ENCODE peak calls at places on chromosomes 1 and 21, in five cellular contexts. One of them, this sample, is unnamed.

GRCh38 chr1:210920258-210920657 is 213.7 kb downstream of the KCNH1 start:
- DNase-seq in OCI-LY7: no peak
- DNase-seq in mesendoderm: no peak
- DNase-seq in SJSA1: no peak
- DNase-seq in A673: no peak
- DNase-seq in this sample: no peak

GRCh38 chr21:33972539-33972938 is 56.9 kb upstream of the ATP5PO start:
- DNase-seq in OCI-LY7: no peak
- DNase-seq in mesendoderm: no peak
- DNase-seq in SJSA1: no peak
- DNase-seq in A673: no peak
- DNase-seq in this sample: no peak

GRCh38 chr1:40895601-40896000 is 33.4 kb upstream of the CITED4 start:
- DNase-seq in OCI-LY7: no peak
- DNase-seq in mesendoderm: no peak
- DNase-seq in SJSA1: no peak
- DNase-seq in A673: no peak
- DNase-seq in this sample: no peak

GRCh38 chr1:194813109-194813508 is 1626.7 kb upstream of the B3GALT2 start:
- DNase-seq in OCI-LY7: no peak
- DNase-seq in mesendoderm: no peak
- DNase-seq in SJSA1: no peak
- DNase-seq in A673: no peak
- DNase-seq in this sample: no peak

GRCh38 chr21:39150316-39150715 is 32.9 kb downstream of the PSMG1 start:
- DNase-seq in OCI-LY7: no peak
- DNase-seq in mesendoderm: no peak
- DNase-seq in SJSA1: no peak
- DNase-seq in A673: no peak
- DNase-seq in this sample: no peak

GRCh38 chr1:173997796-173998195 is 24.4 kb downstream of the RC3H1 start:
- DNase-seq in OCI-LY7: no peak
- DNase-seq in mesendoderm: no peak
- DNase-seq in SJSA1: no peak
- DNase-seq in A673: no peak
- DNase-seq in this sample: no peak

GRCh38 chr1:153355445-153356071 is 2.1 kb upstream of the S100A9 start:
- DNase-seq in OCI-LY7: peak; percentile 52
- DNase-seq in mesendoderm: peak; percentile 90
- DNase-seq in SJSA1: peak; percentile 46
- DNase-seq in A673: peak; percentile 76
- DNase-seq in this sample: peak; percentile 95

GRCh38 chr1:108892356-108893140 is 15.8 kb downstream of the GPSM2 start:
- DNase-seq in OCI-LY7: no peak
- DNase-seq in mesendoderm: no peak
- DNase-seq in SJSA1: no peak
- DNase-seq in A673: no peak
- DNase-seq in this sample: no peak

GRCh38 chr1:151133339-151133761 is 13.1 kb downstream of the SEMA6C start:
- DNase-seq in OCI-LY7: no peak
- DNase-seq in mesendoderm: peak; percentile 70
- DNase-seq in SJSA1: no peak
- DNase-seq in A673: no peak
- DNase-seq in this sample: no peak

GRCh38 chr1:61042679-61043009 is 39.7 kb upstream of the NFIA start:
- DNase-seq in OCI-LY7: no peak
- DNase-seq in mesendoderm: no peak
- DNase-seq in SJSA1: no peak
- DNase-seq in A673: no peak
- DNase-seq in this sample: no peak

GRCh38 chr1:24964811-24965570 is 34.9 kb upstream of the RUNX3 start:
- DNase-seq in OCI-LY7: peak; percentile 91
- DNase-seq in mesendoderm: peak; percentile 36
- DNase-seq in SJSA1: peak; percentile 93
- DNase-seq in A673: no peak
- DNase-seq in this sample: peak; percentile 65

GRCh38 chr1:236530286-236530685 is 6.5 kb downstream of the LGALS8 start:
- DNase-seq in OCI-LY7: no peak
- DNase-seq in mesendoderm: no peak
- DNase-seq in SJSA1: no peak
- DNase-seq in A673: no peak
- DNase-seq in this sample: no peak

GRCh38 chr1:113456967-113457366 is 66.7 kb downstream of the MAGI3 start:
- DNase-seq in OCI-LY7: no peak
- DNase-seq in mesendoderm: peak; percentile 6
- DNase-seq in SJSA1: peak; percentile 87
- DNase-seq in A673: peak; percentile 66
- DNase-seq in this sample: no peak

GRCh38 chr1:199946305-199947155 is 81.0 kb upstream of the NR5A2 start:
- DNase-seq in OCI-LY7: no peak
- DNase-seq in mesendoderm: no peak
- DNase-seq in SJSA1: no peak
- DNase-seq in A673: peak; percentile 64
- DNase-seq in this sample: no peak

GRCh38 chr1:32761253-32761877 is 55.8 kb downstream of the YARS1 start:
- DNase-seq in OCI-LY7: no peak
- DNase-seq in mesendoderm: peak; percentile 77
- DNase-seq in SJSA1: no peak
- DNase-seq in A673: peak; percentile 35
- DNase-seq in this sample: no peak

GRCh38 chr1:22342734-22343191 is 108.9 kb upstream of the ZBTB40 start:
- DNase-seq in OCI-LY7: no peak
- DNase-seq in mesendoderm: no peak
- DNase-seq in SJSA1: no peak
- DNase-seq in A673: no peak
- DNase-seq in this sample: no peak

GRCh38 chr1:204858381-204858821 is 12.3 kb upstream of the NFASC start:
- DNase-seq in OCI-LY7: no peak
- DNase-seq in mesendoderm: no peak
- DNase-seq in SJSA1: no peak
- DNase-seq in A673: no peak
- DNase-seq in this sample: no peak

GRCh38 chr1:151759241-151759640 is 4.1 kb downstream of the MRPL9 start:
- DNase-seq in OCI-LY7: no peak
- DNase-seq in mesendoderm: no peak
- DNase-seq in SJSA1: no peak
- DNase-seq in A673: no peak
- DNase-seq in this sample: no peak

GRCh38 chr1:22291494-22291893 is 148.6 kb upstream of the WNT4 start:
- DNase-seq in OCI-LY7: no peak
- DNase-seq in mesendoderm: no peak
- DNase-seq in SJSA1: peak; percentile 19
- DNase-seq in A673: no peak
- DNase-seq in this sample: no peak

GRCh38 chr21:43692949-43693348 is 26.0 kb upstream of the PDXK start:
- DNase-seq in OCI-LY7: no peak
- DNase-seq in mesendoderm: no peak
- DNase-seq in SJSA1: no peak
- DNase-seq in A673: no peak
- DNase-seq in this sample: no peak

GRCh38 chr1:51877434-51878306 is 857 bp downstream of the NRDC start:
- DNase-seq in OCI-LY7: peak; percentile 7
- DNase-seq in mesendoderm: peak; percentile 57
- DNase-seq in SJSA1: peak; percentile 45
- DNase-seq in A673: peak; percentile 67
- DNase-seq in this sample: no peak

GRCh38 chr1:229108598-229109201 is 162.2 kb upstream of the RAB4A start:
- DNase-seq in OCI-LY7: peak; percentile 62
- DNase-seq in mesendoderm: no peak
- DNase-seq in SJSA1: no peak
- DNase-seq in A673: no peak
- DNase-seq in this sample: no peak

GRCh38 chr1:86776108-86776507 is 71.7 kb downstream of the SH3GLB1 start:
- DNase-seq in OCI-LY7: no peak
- DNase-seq in mesendoderm: no peak
- DNase-seq in SJSA1: no peak
- DNase-seq in A673: no peak
- DNase-seq in this sample: no peak

GRCh38 chr1:170153417-170153816 is 7.7 kb downstream of the NTMT2 start:
- DNase-seq in OCI-LY7: no peak
- DNase-seq in mesendoderm: no peak
- DNase-seq in SJSA1: no peak
- DNase-seq in A673: no peak
- DNase-seq in this sample: no peak

GRCh38 chr21:30962013-30962412 is 76.3 kb downstream of the KRTAP19-8 start:
- DNase-seq in OCI-LY7: no peak
- DNase-seq in mesendoderm: peak; percentile 26
- DNase-seq in SJSA1: no peak
- DNase-seq in A673: no peak
- DNase-seq in this sample: no peak

GRCh38 chr21:41686664-41687063 is 80.2 kb downstream of the RIPK4 start:
- DNase-seq in OCI-LY7: no peak
- DNase-seq in mesendoderm: no peak
- DNase-seq in SJSA1: no peak
- DNase-seq in A673: no peak
- DNase-seq in this sample: no peak

GRCh38 chr1:174753131-174753530 is 246.6 kb upstream of the CACYBP start:
- DNase-seq in OCI-LY7: no peak
- DNase-seq in mesendoderm: no peak
- DNase-seq in SJSA1: no peak
- DNase-seq in A673: no peak
- DNase-seq in this sample: no peak

GRCh38 chr1:180508725-180509097 is 6.3 kb upstream of the ACBD6 start:
- DNase-seq in OCI-LY7: no peak
- DNase-seq in mesendoderm: no peak
- DNase-seq in SJSA1: no peak
- DNase-seq in A673: no peak
- DNase-seq in this sample: no peak

GRCh38 chr1:2914702-2915101 is 106.6 kb upstream of the ACTRT2 start:
- DNase-seq in OCI-LY7: no peak
- DNase-seq in mesendoderm: peak; percentile 12
- DNase-seq in SJSA1: no peak
- DNase-seq in A673: no peak
- DNase-seq in this sample: no peak

GRCh38 chr21:43006874-43007208 is 32.5 kb downstream of the PKNOX1 start:
- DNase-seq in OCI-LY7: no peak
- DNase-seq in mesendoderm: no peak
- DNase-seq in SJSA1: no peak
- DNase-seq in A673: no peak
- DNase-seq in this sample: no peak

GRCh38 chr1:72013161-72013560 is 269.2 kb downstream of the NEGR1 start:
- DNase-seq in OCI-LY7: no peak
- DNase-seq in mesendoderm: peak; percentile 61
- DNase-seq in SJSA1: no peak
- DNase-seq in A673: peak; percentile 14
- DNase-seq in this sample: no peak

GRCh38 chr1:234598974-234599616 is 10.9 kb downstream of the IRF2BP2 start:
- DNase-seq in OCI-LY7: no peak
- DNase-seq in mesendoderm: no peak
- DNase-seq in SJSA1: no peak
- DNase-seq in A673: no peak
- DNase-seq in this sample: no peak

GRCh38 chr1:226482196-226482595 is 66.4 kb upstream of the STUM start:
- DNase-seq in OCI-LY7: no peak
- DNase-seq in mesendoderm: no peak
- DNase-seq in SJSA1: no peak
- DNase-seq in A673: no peak
- DNase-seq in this sample: no peak

GRCh38 chr1:18929686-18930085 is 26.8 kb downstream of the IFFO2 start:
- DNase-seq in OCI-LY7: no peak
- DNase-seq in mesendoderm: no peak
- DNase-seq in SJSA1: peak; percentile 82
- DNase-seq in A673: no peak
- DNase-seq in this sample: no peak
- H3K4me1 ChIP-seq in OCI-LY7: peaks cover 18% of the 10 kb centered on the region
- H3K4me1 ChIP-seq in mesendoderm: peaks cover 9% of the 10 kb centered on the region
- H3K4me1 ChIP-seq in SJSA1: peaks cover 45% of the 10 kb centered on the region
- H3K4me1 ChIP-seq in A673: peaks cover 26% of the 10 kb centered on the region
- H3K4me1 ChIP-seq in this sample: peaks cover 32% of the 10 kb centered on the region

DNA sequence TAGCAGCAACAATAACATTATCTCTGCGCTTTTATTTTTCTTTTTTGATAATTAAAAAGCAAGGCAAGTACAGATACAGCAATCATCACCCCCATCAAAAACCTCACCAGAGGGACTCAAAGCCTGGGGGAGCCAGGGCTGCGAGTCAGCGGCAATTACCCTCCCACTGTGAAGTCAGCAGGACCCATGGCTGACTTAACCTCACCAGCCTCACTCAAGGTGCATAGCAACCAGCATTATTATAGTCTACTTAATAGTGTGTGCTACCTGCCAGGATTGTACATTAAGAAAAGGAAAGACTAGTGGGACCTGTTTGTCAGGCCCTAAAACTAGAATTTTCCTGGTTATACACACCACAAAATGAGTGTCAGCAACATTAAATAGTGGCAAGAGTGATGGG is 28.9 kb upstream of the SERBP1 start:
- DNase-seq in OCI-LY7: no peak
- DNase-seq in mesendoderm: peak; percentile 44
- DNase-seq in SJSA1: no peak
- DNase-seq in A673: no peak
- DNase-seq in this sample: no peak
- H3K27ac ChIP-seq in OCI-LY7: no peak overlapping the region
- H3K27ac ChIP-seq in mesendoderm: no peak overlapping the region
- H3K27ac ChIP-seq in SJSA1: no peak overlapping the region
- H3K27ac ChIP-seq in A673: no peak overlapping the region
- H3K27ac ChIP-seq in this sample: no peak overlapping the region

DNA sequence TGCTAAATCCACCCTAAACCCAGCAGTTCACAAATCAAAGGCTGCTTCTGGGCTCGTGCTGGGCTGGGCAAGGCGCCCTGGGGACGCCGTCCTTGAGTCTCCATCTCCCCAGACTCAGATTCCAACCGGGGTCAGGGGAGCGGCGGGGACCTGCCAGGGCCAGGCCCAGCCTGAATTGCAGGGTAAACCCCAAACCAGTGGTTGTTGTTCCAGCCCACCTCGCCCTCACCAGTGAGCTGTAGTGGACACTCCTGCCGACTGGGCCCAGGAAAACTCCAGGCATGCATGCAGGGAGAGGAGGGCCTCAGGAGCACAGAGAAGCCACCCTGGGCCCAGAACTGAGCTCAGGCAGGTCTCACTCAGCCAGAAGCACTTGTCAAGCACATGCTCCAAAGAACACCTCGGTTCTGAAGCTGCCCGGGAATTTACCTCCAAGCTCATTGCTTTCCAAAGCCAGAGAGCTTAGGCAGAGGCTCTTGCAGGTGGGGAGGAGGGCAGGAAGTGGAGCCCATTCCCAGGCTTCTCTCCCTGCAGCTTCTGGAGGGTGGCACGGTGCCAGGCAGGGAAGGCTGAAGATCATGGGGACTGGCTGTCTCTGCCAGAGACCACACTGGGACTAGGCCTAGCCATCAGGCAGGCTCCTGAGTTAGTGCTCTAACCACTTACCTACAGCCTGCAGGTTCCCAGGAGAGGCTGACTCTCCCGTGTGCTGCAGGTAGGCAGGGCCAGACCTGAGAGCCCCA is 437.0 kb downstream of the MATN1 start:
- DNase-seq in OCI-LY7: no peak
- DNase-seq in mesendoderm: no peak
- DNase-seq in SJSA1: peak; percentile 33
- DNase-seq in A673: peak; percentile 29
- DNase-seq in this sample: no peak
- H3K4me1 ChIP-seq in OCI-LY7: no peaks in the 10 kb centered on the region
- H3K4me1 ChIP-seq in mesendoderm: no peaks in the 10 kb centered on the region
- H3K4me1 ChIP-seq in SJSA1: no peaks in the 10 kb centered on the region
- H3K4me1 ChIP-seq in A673: peaks cover 23% of the 10 kb centered on the region
- H3K4me1 ChIP-seq in this sample: no peaks in the 10 kb centered on the region

GRCh38 chr1:15765495-15766194 is 7.0 kb downstream of the FBLIM1 start:
- DNase-seq in OCI-LY7: no peak
- DNase-seq in mesendoderm: no peak
- DNase-seq in SJSA1: no peak
- DNase-seq in A673: no peak
- DNase-seq in this sample: no peak
- H3K27ac ChIP-seq in OCI-LY7: no peak overlapping the region
- H3K27ac ChIP-seq in mesendoderm: no peak overlapping the region
- H3K27ac ChIP-seq in SJSA1: no peak overlapping the region
- H3K27ac ChIP-seq in A673: no peak overlapping the region
- H3K27ac ChIP-seq in this sample: no peak overlapping the region